ENCODE peak calls at places on chromosomes 6 and 20, in seven cellular contexts. One of them, this sample, is unnamed.

GRCh38 chr20:53664121-53664520 is 70.5 kb upstream of the ZNF217 start:
- DNase-seq in ELR: no peak
- DNase-seq in effector memory CD8-positive, alpha-beta T cell: no peak
- DNase-seq in COR-L47: no peak
- DNase-seq in astrocyte of the cerebellum: no peak
- DNase-seq in mucosa of descending colon: no peak
- DNase-seq in SIG-M5: no peak
- DNase-seq in this sample: no peak

GRCh38 chr20:62551408-62552323 is 75.9 kb upstream of the GATA5 start:
- DNase-seq in SIG-M5: no peak
- DNase-seq in ELR: no peak
- DNase-seq in COR-L47: no peak
- DNase-seq in effector memory CD8-positive, alpha-beta T cell: no peak
- DNase-seq in mucosa of descending colon: no peak
- DNase-seq in astrocyte of the cerebellum: no peak
- DNase-seq in this sample: no peak

GRCh38 chr6:66808771-66809170 is 1101.7 kb upstream of the EYS start:
- DNase-seq in SIG-M5: no peak
- DNase-seq in effector memory CD8-positive, alpha-beta T cell: no peak
- DNase-seq in ELR: no peak
- DNase-seq in mucosa of descending colon: no peak
- DNase-seq in astrocyte of the cerebellum: no peak
- DNase-seq in COR-L47: no peak
- DNase-seq in this sample: no peak

GRCh38 chr6:90644492-90644891 is 57.6 kb upstream of the MAP3K7 start:
- DNase-seq in ELR: no peak
- DNase-seq in COR-L47: no peak
- DNase-seq in effector memory CD8-positive, alpha-beta T cell: no peak
- DNase-seq in SIG-M5: no peak
- DNase-seq in mucosa of descending colon: no peak
- DNase-seq in astrocyte of the cerebellum: no peak
- DNase-seq in this sample: no peak

GRCh38 chr20:48139262-48140041 is 354.2 kb upstream of the SULF2 start:
- DNase-seq in SIG-M5: no peak
- DNase-seq in astrocyte of the cerebellum: peak; percentile 27
- DNase-seq in ELR: no peak
- DNase-seq in effector memory CD8-positive, alpha-beta T cell: no peak
- DNase-seq in mucosa of descending colon: no peak
- DNase-seq in COR-L47: no peak
- DNase-seq in this sample: no peak

GRCh38 chr6:4281341-4282293 is 146.2 kb upstream of the ECI2 start:
- DNase-seq in astrocyte of the cerebellum: peak; percentile 20
- DNase-seq in SIG-M5: no peak
- DNase-seq in effector memory CD8-positive, alpha-beta T cell: no peak
- DNase-seq in ELR: no peak
- DNase-seq in COR-L47: peak; percentile 93
- DNase-seq in mucosa of descending colon: peak; percentile 65
- DNase-seq in this sample: peak; percentile 55

GRCh38 chr6:42390228-42390934 is 61.3 kb downstream of the TRERF1 start:
- DNase-seq in mucosa of descending colon: no peak
- DNase-seq in ELR: no peak
- DNase-seq in astrocyte of the cerebellum: no peak
- DNase-seq in SIG-M5: no peak
- DNase-seq in COR-L47: no peak
- DNase-seq in effector memory CD8-positive, alpha-beta T cell: peak; percentile 54
- DNase-seq in this sample: no peak

GRCh38 chr20:4036351-4036750 is 21.0 kb upstream of the RNF24 start:
- DNase-seq in effector memory CD8-positive, alpha-beta T cell: no peak
- DNase-seq in SIG-M5: no peak
- DNase-seq in COR-L47: no peak
- DNase-seq in mucosa of descending colon: no peak
- DNase-seq in ELR: no peak
- DNase-seq in astrocyte of the cerebellum: no peak
- DNase-seq in this sample: no peak

GRCh38 chr6:30998785-30999184 is 11.5 kb upstream of the MUC22 start:
- DNase-seq in COR-L47: no peak
- DNase-seq in mucosa of descending colon: no peak
- DNase-seq in astrocyte of the cerebellum: no peak
- DNase-seq in effector memory CD8-positive, alpha-beta T cell: no peak
- DNase-seq in ELR: no peak
- DNase-seq in SIG-M5: no peak
- DNase-seq in this sample: no peak

GRCh38 chr6:169752074-169752623 is 727 bp downstream of the ERMARD start:
- DNase-seq in COR-L47: no peak
- DNase-seq in astrocyte of the cerebellum: no peak
- DNase-seq in SIG-M5: no peak
- DNase-seq in effector memory CD8-positive, alpha-beta T cell: no peak
- DNase-seq in mucosa of descending colon: no peak
- DNase-seq in ELR: peak; percentile 29
- DNase-seq in this sample: no peak

GRCh38 chr20:2946988-2947961 is 74.0 kb downstream of the PTPRA start:
- DNase-seq in SIG-M5: peak; percentile 32
- DNase-seq in astrocyte of the cerebellum: peak; percentile 57
- DNase-seq in mucosa of descending colon: no peak
- DNase-seq in COR-L47: peak; percentile 21
- DNase-seq in effector memory CD8-positive, alpha-beta T cell: no peak
- DNase-seq in ELR: no peak
- DNase-seq in this sample: peak; percentile 92